ENCODE peak calls at places on chromosomes 13 and 19, in seven cellular contexts. One of them, this sample, is unnamed.

GRCh38 chr19:2123682-2124387 is 27.1 kb downstream of the IZUMO4 start:
- DNase-seq in NCI-H69: no peak
- DNase-seq in cardiac muscle cell: peak; percentile 59
- DNase-seq in stimulated activated CD4-positive, alpha-beta T cell treated with anti-CD3 and anti-CD28 coated beads, Interleukin-12 subunit alpha, Interleukin-12 subunit beta, amount 100 ng/mL, for 48 hours: no peak
- DNase-seq in T-helper 2 cell: no peak
- DNase-seq in hippocampal formation: no peak
- DNase-seq in progenitor cell of endocrine pancreas: no peak
- DNase-seq in this sample: no peak

GRCh38 chr13:29923554-29924481 is 73.4 kb upstream of the UBL3 start:
- DNase-seq in NCI-H69: peak; percentile 89
- DNase-seq in cardiac muscle cell: peak; percentile 41
- DNase-seq in stimulated activated CD4-positive, alpha-beta T cell treated with anti-CD3 and anti-CD28 coated beads, Interleukin-12 subunit alpha, Interleukin-12 subunit beta, amount 100 ng/mL, for 48 hours: peak; percentile 51
- DNase-seq in T-helper 2 cell: peak; percentile 24
- DNase-seq in hippocampal formation: no peak
- DNase-seq in progenitor cell of endocrine pancreas: peak; percentile 53
- DNase-seq in this sample: peak; percentile 96

GRCh38 chr13:46173656-46174055 is 8.3 kb downstream of the LCP1 start:
- DNase-seq in NCI-H69: no peak
- DNase-seq in cardiac muscle cell: no peak
- DNase-seq in stimulated activated CD4-positive, alpha-beta T cell treated with anti-CD3 and anti-CD28 coated beads, Interleukin-12 subunit alpha, Interleukin-12 subunit beta, amount 100 ng/mL, for 48 hours: no peak
- DNase-seq in T-helper 2 cell: no peak
- DNase-seq in hippocampal formation: no peak
- DNase-seq in progenitor cell of endocrine pancreas: no peak
- DNase-seq in this sample: no peak

GRCh38 chr13:113849981-113850721 is 13.7 kb downstream of the GAS6 start:
- DNase-seq in NCI-H69: no peak
- DNase-seq in cardiac muscle cell: no peak
- DNase-seq in stimulated activated CD4-positive, alpha-beta T cell treated with anti-CD3 and anti-CD28 coated beads, Interleukin-12 subunit alpha, Interleukin-12 subunit beta, amount 100 ng/mL, for 48 hours: no peak
- DNase-seq in T-helper 2 cell: no peak
- DNase-seq in hippocampal formation: no peak
- DNase-seq in progenitor cell of endocrine pancreas: no peak
- DNase-seq in this sample: no peak

GRCh38 chr13:47033216-47033615 is 136.4 kb upstream of the HTR2A start:
- DNase-seq in NCI-H69: no peak
- DNase-seq in cardiac muscle cell: no peak
- DNase-seq in stimulated activated CD4-positive, alpha-beta T cell treated with anti-CD3 and anti-CD28 coated beads, Interleukin-12 subunit alpha, Interleukin-12 subunit beta, amount 100 ng/mL, for 48 hours: no peak
- DNase-seq in T-helper 2 cell: no peak
- DNase-seq in hippocampal formation: no peak
- DNase-seq in progenitor cell of endocrine pancreas: no peak
- DNase-seq in this sample: no peak

GRCh38 chr13:47426126-47426849 is 529.4 kb upstream of the HTR2A start:
- DNase-seq in NCI-H69: no peak
- DNase-seq in cardiac muscle cell: no peak
- DNase-seq in stimulated activated CD4-positive, alpha-beta T cell treated with anti-CD3 and anti-CD28 coated beads, Interleukin-12 subunit alpha, Interleukin-12 subunit beta, amount 100 ng/mL, for 48 hours: no peak
- DNase-seq in T-helper 2 cell: no peak
- DNase-seq in hippocampal formation: no peak
- DNase-seq in progenitor cell of endocrine pancreas: no peak
- DNase-seq in this sample: no peak

GRCh38 chr19:3670796-3671679 is 29.2 kb downstream of the PIP5K1C start:
- DNase-seq in NCI-H69: no peak
- DNase-seq in cardiac muscle cell: no peak
- DNase-seq in stimulated activated CD4-positive, alpha-beta T cell treated with anti-CD3 and anti-CD28 coated beads, Interleukin-12 subunit alpha, Interleukin-12 subunit beta, amount 100 ng/mL, for 48 hours: no peak
- DNase-seq in T-helper 2 cell: no peak
- DNase-seq in hippocampal formation: no peak
- DNase-seq in progenitor cell of endocrine pancreas: no peak
- DNase-seq in this sample: peak; percentile 36

GRCh38 chr19:42254083-42254849 is 662 bp downstream of the ERF start:
- DNase-seq in NCI-H69: peak; percentile 89
- DNase-seq in cardiac muscle cell: peak; percentile 89
- DNase-seq in stimulated activated CD4-positive, alpha-beta T cell treated with anti-CD3 and anti-CD28 coated beads, Interleukin-12 subunit alpha, Interleukin-12 subunit beta, amount 100 ng/mL, for 48 hours: peak; percentile 65
- DNase-seq in T-helper 2 cell: peak; percentile 65
- DNase-seq in hippocampal formation: peak; percentile 80
- DNase-seq in progenitor cell of endocrine pancreas: peak; percentile 62
- DNase-seq in this sample: no peak

GRCh38 chr13:105063676-105064075 is 1471.8 kb downstream of the EFNB2 start:
- DNase-seq in NCI-H69: no peak
- DNase-seq in cardiac muscle cell: no peak
- DNase-seq in stimulated activated CD4-positive, alpha-beta T cell treated with anti-CD3 and anti-CD28 coated beads, Interleukin-12 subunit alpha, Interleukin-12 subunit beta, amount 100 ng/mL, for 48 hours: no peak
- DNase-seq in T-helper 2 cell: no peak
- DNase-seq in hippocampal formation: no peak
- DNase-seq in progenitor cell of endocrine pancreas: no peak
- DNase-seq in this sample: no peak

GRCh38 chr19:54484451-54484850 is 11.4 kb upstream of the CDC42EP5 start:
- DNase-seq in NCI-H69: no peak
- DNase-seq in cardiac muscle cell: no peak
- DNase-seq in stimulated activated CD4-positive, alpha-beta T cell treated with anti-CD3 and anti-CD28 coated beads, Interleukin-12 subunit alpha, Interleukin-12 subunit beta, amount 100 ng/mL, for 48 hours: no peak
- DNase-seq in T-helper 2 cell: no peak
- DNase-seq in hippocampal formation: no peak
- DNase-seq in progenitor cell of endocrine pancreas: no peak
- DNase-seq in this sample: no peak

GRCh38 chr19:54248016-54248601 is 5.5 kb upstream of the LILRA6 start:
- DNase-seq in NCI-H69: no peak
- DNase-seq in cardiac muscle cell: no peak
- DNase-seq in stimulated activated CD4-positive, alpha-beta T cell treated with anti-CD3 and anti-CD28 coated beads, Interleukin-12 subunit alpha, Interleukin-12 subunit beta, amount 100 ng/mL, for 48 hours: peak; percentile 26
- DNase-seq in T-helper 2 cell: no peak
- DNase-seq in hippocampal formation: no peak
- DNase-seq in progenitor cell of endocrine pancreas: no peak
- DNase-seq in this sample: no peak

GRCh38 chr19:5342573-5343201 is 2.1 kb upstream of the PTPRS start:
- DNase-seq in NCI-H69: no peak
- DNase-seq in cardiac muscle cell: no peak
- DNase-seq in stimulated activated CD4-positive, alpha-beta T cell treated with anti-CD3 and anti-CD28 coated beads, Interleukin-12 subunit alpha, Interleukin-12 subunit beta, amount 100 ng/mL, for 48 hours: no peak
- DNase-seq in T-helper 2 cell: no peak
- DNase-seq in hippocampal formation: no peak
- DNase-seq in progenitor cell of endocrine pancreas: no peak
- DNase-seq in this sample: no peak

GRCh38 chr13:111395511-111396393 is 75.3 kb downstream of the TEX29 start:
- DNase-seq in NCI-H69: no peak
- DNase-seq in cardiac muscle cell: no peak
- DNase-seq in stimulated activated CD4-positive, alpha-beta T cell treated with anti-CD3 and anti-CD28 coated beads, Interleukin-12 subunit alpha, Interleukin-12 subunit beta, amount 100 ng/mL, for 48 hours: no peak
- DNase-seq in T-helper 2 cell: no peak
- DNase-seq in hippocampal formation: no peak
- DNase-seq in progenitor cell of endocrine pancreas: no peak
- DNase-seq in this sample: no peak

GRCh38 chr19:40771101-40771539 is 4.2 kb upstream of the MIA start:
- DNase-seq in NCI-H69: peak; percentile 59
- DNase-seq in cardiac muscle cell: no peak
- DNase-seq in stimulated activated CD4-positive, alpha-beta T cell treated with anti-CD3 and anti-CD28 coated beads, Interleukin-12 subunit alpha, Interleukin-12 subunit beta, amount 100 ng/mL, for 48 hours: no peak
- DNase-seq in T-helper 2 cell: no peak
- DNase-seq in hippocampal formation: no peak
- DNase-seq in progenitor cell of endocrine pancreas: no peak
- DNase-seq in this sample: no peak

GRCh38 chr13:34174671-34175145 is 356.8 kb downstream of the RFC3 start:
- DNase-seq in NCI-H69: no peak
- DNase-seq in cardiac muscle cell: no peak
- DNase-seq in stimulated activated CD4-positive, alpha-beta T cell treated with anti-CD3 and anti-CD28 coated beads, Interleukin-12 subunit alpha, Interleukin-12 subunit beta, amount 100 ng/mL, for 48 hours: no peak
- DNase-seq in T-helper 2 cell: no peak
- DNase-seq in hippocampal formation: no peak
- DNase-seq in progenitor cell of endocrine pancreas: no peak
- DNase-seq in this sample: peak; percentile 77

GRCh38 chr13:89763011-89763410 is 1584.5 kb upstream of the MIR17HG start:
- DNase-seq in NCI-H69: no peak
- DNase-seq in cardiac muscle cell: no peak
- DNase-seq in stimulated activated CD4-positive, alpha-beta T cell treated with anti-CD3 and anti-CD28 coated beads, Interleukin-12 subunit alpha, Interleukin-12 subunit beta, amount 100 ng/mL, for 48 hours: no peak
- DNase-seq in T-helper 2 cell: no peak
- DNase-seq in hippocampal formation: no peak
- DNase-seq in progenitor cell of endocrine pancreas: no peak
- DNase-seq in this sample: no peak

GRCh38 chr19:44625531-44626066 is 12.2 kb downstream of the IGSF23 start:
- DNase-seq in NCI-H69: no peak
- DNase-seq in cardiac muscle cell: no peak
- DNase-seq in stimulated activated CD4-positive, alpha-beta T cell treated with anti-CD3 and anti-CD28 coated beads, Interleukin-12 subunit alpha, Interleukin-12 subunit beta, amount 100 ng/mL, for 48 hours: no peak
- DNase-seq in T-helper 2 cell: no peak
- DNase-seq in hippocampal formation: no peak
- DNase-seq in progenitor cell of endocrine pancreas: no peak
- DNase-seq in this sample: no peak

GRCh38 chr19:40365010-40365409 is 16.5 kb downstream of the PLD3 start:
- DNase-seq in NCI-H69: peak; percentile 18
- DNase-seq in cardiac muscle cell: no peak
- DNase-seq in stimulated activated CD4-positive, alpha-beta T cell treated with anti-CD3 and anti-CD28 coated beads, Interleukin-12 subunit alpha, Interleukin-12 subunit beta, amount 100 ng/mL, for 48 hours: no peak
- DNase-seq in T-helper 2 cell: no peak
- DNase-seq in hippocampal formation: no peak
- DNase-seq in progenitor cell of endocrine pancreas: no peak
- DNase-seq in this sample: no peak

GRCh38 chr13:36891752-36892151 is 28.3 kb downstream of the SMAD9 start:
- DNase-seq in NCI-H69: no peak
- DNase-seq in cardiac muscle cell: no peak
- DNase-seq in stimulated activated CD4-positive, alpha-beta T cell treated with anti-CD3 and anti-CD28 coated beads, Interleukin-12 subunit alpha, Interleukin-12 subunit beta, amount 100 ng/mL, for 48 hours: no peak
- DNase-seq in T-helper 2 cell: no peak
- DNase-seq in hippocampal formation: no peak
- DNase-seq in progenitor cell of endocrine pancreas: no peak
- DNase-seq in this sample: peak; percentile 24

GRCh38 chr13:80363890-80364503 is 23.1 kb upstream of the SPRY2 start:
- DNase-seq in NCI-H69: no peak
- DNase-seq in cardiac muscle cell: no peak
- DNase-seq in stimulated activated CD4-positive, alpha-beta T cell treated with anti-CD3 and anti-CD28 coated beads, Interleukin-12 subunit alpha, Interleukin-12 subunit beta, amount 100 ng/mL, for 48 hours: no peak
- DNase-seq in T-helper 2 cell: no peak
- DNase-seq in hippocampal formation: no peak
- DNase-seq in progenitor cell of endocrine pancreas: no peak
- DNase-seq in this sample: no peak

GRCh38 chr19:53518061-53518460 is 19.9 kb upstream of the ZNF331 start:
- DNase-seq in NCI-H69: no peak
- DNase-seq in cardiac muscle cell: no peak
- DNase-seq in stimulated activated CD4-positive, alpha-beta T cell treated with anti-CD3 and anti-CD28 coated beads, Interleukin-12 subunit alpha, Interleukin-12 subunit beta, amount 100 ng/mL, for 48 hours: no peak
- DNase-seq in T-helper 2 cell: no peak
- DNase-seq in hippocampal formation: no peak
- DNase-seq in progenitor cell of endocrine pancreas: no peak
- DNase-seq in this sample: no peak

This sample was measured in BJ.